ENCODE peak calls at places on chromosomes 6 and 20, in ten cellular contexts. S, U, T, C, Y, Z, B, W, Q and A are unnamed samples.

GRCh38 chr6:164303092-164304007 is 888.8 kb downstream of the QKI start:
- DNase-seq in W (no peak), B (no peak), U (no peak), Z (no peak), S (no peak), T (no peak), Q (peak; percentile 93), C (no peak), Y (peak; percentile 85), A (no peak)

GRCh38 chr6:16670183-16670582 is 91.1 kb downstream of the ATXN1 start:
- DNase-seq in S (no peak), Z (no peak), Y (peak; percentile 70), U (no peak), Q (no peak), B (no peak), T (no peak), W (no peak), C (no peak), A (no peak)

GRCh38 chr20:21701171-21701876 is 4.1 kb upstream of the PAX1 start:
- DNase-seq in W (no peak), Z (no peak), B (no peak), U (no peak), Y (no peak), S (no peak), T (no peak), C (no peak), Q (no peak), A (no peak)

GRCh38 chr20:19251506-19251905 is 39.1 kb downstream of the SLC24A3 start:
- DNase-seq in C (no peak), Q (no peak), T (no peak), Y (no peak), U (no peak), S (no peak), W (no peak), Z (no peak), B (no peak), A (no peak)

GRCh38 chr20:63553933-63554290 is at the start of gene FNDC11:
- DNase-seq in B (peak; percentile 58), Q (no peak), W (no peak), T (no peak), Y (peak; percentile 64), S (peak; percentile 74), C (no peak), U (no peak), Z (peak; percentile 4), A (no peak)

GRCh38 chr6:143843689-143844405 is 709 bp downstream of the LTV1 start:
- DNase-seq in Y (no peak), T (no peak), B (no peak), U (no peak), C (no peak), W (no peak), S (no peak), Q (no peak), Z (no peak), A (no peak)

GRCh38 chr20:47300071-47300470 is 56.4 kb downstream of the ZMYND8 start:
- DNase-seq in S (no peak), Y (no peak), C (no peak), Z (no peak), W (no peak), B (no peak), Q (no peak), T (no peak), U (no peak), A (no peak)

GRCh38 chr20:52231230-52231746 is 39.7 kb upstream of the ZFP64 start:
- DNase-seq in U (no peak), C (no peak), S (no peak), B (no peak), W (no peak), T (no peak), Z (no peak), Y (no peak), Q (no peak), A (peak; percentile 17)

GRCh38 chr6:36123270-36124139 is 6.8 kb upstream of the MAPK13 start:
- DNase-seq in Z (peak; percentile 50), U (peak; percentile 88), B (peak; percentile 86), S (peak; percentile 84), T (peak; percentile 45), W (no peak), Y (peak; percentile 76), Q (peak; percentile 66), C (peak; percentile 79), A (peak; percentile 91)

GRCh38 chr6:33007831-33008395 is 1.5 kb downstream of the HLA-DOA start:
- DNase-seq in Y (no peak), W (no peak), C (no peak), T (no peak), B (no peak), U (no peak), Z (no peak), Q (no peak), S (no peak), A (no peak)

GRCh38 chr6:128487746-128488145 is 32.7 kb downstream of the PTPRK start:
- DNase-seq in T (no peak), C (no peak), W (no peak), Y (no peak), Q (no peak), Z (no peak), S (no peak), U (no peak), B (no peak), A (no peak)

GRCh38 chr6:12967686-12968085 is 251.1 kb downstream of the PHACTR1 start:
- DNase-seq in U (no peak), Q (no peak), S (no peak), W (no peak), Z (no peak), Y (no peak), C (no peak), B (no peak), T (no peak), A (no peak)

GRCh38 chr6:55694148-55694547 is 115.2 kb upstream of the HMGCLL1 start:
- DNase-seq in C (no peak), W (no peak), Y (peak; percentile 56), U (no peak), B (no peak), T (no peak), S (no peak), Q (no peak), Z (no peak), A (no peak)

GRCh38 chr20:47379433-47380150 is 23.1 kb upstream of the ZMYND8 start:
- DNase-seq in Z (no peak), T (no peak), U (no peak), Q (no peak), Y (no peak), W (no peak), S (no peak), C (no peak), B (no peak), A (no peak)

GRCh38 chr20:45017281-45017680 is 51.0 kb downstream of the STK4 start:
- DNase-seq in B (no peak), S (no peak), C (no peak), T (no peak), Y (no peak), W (no peak), U (no peak), Q (no peak), Z (no peak), A (no peak)

GRCh38 chr20:49279677-49280462 is 2.0 kb upstream of the ZNFX1 start:
- DNase-seq in W (no peak), T (no peak), Q (no peak), Z (no peak), Y (no peak), B (no peak), C (no peak), U (no peak), S (no peak), A (no peak)

GRCh38 chr20:50837532-50838321 is 42.9 kb downstream of the BCAS4 start:
- DNase-seq in Y (peak; percentile 52), S (peak; percentile 56), W (no peak), U (no peak), C (no peak), T (no peak), Z (no peak), Q (peak; percentile 33), B (no peak), A (no peak)

GRCh38 chr6:137271245-137272183 is 52.3 kb upstream of the IFNGR1 start:
- DNase-seq in C (no peak), U (no peak), Z (peak; percentile 53), Y (no peak), S (no peak), Q (peak; percentile 55), B (no peak), T (peak; percentile 62), W (no peak), A (peak; percentile 48)

GRCh38 chr6:139595183-139595582 is 220.7 kb upstream of the CITED2 start:
- DNase-seq in U (no peak), S (no peak), B (no peak), W (no peak), Q (no peak), C (no peak), T (no peak), Y (no peak), Z (no peak), A (no peak)